ENCODE peak calls at places on chromosomes 6 and 20, in eight cellular contexts. One of them, this sample, is unnamed.
A peak's percentile ranks its signal among the peaks of the same experiment; 100 is the strongest.

GRCh38 chr20:52978851-52979250 is 6.7 kb downstream of the TSHZ2 start:
- DNase-seq in stimulated activated naive CD4-positive, alpha-beta T cell: no peak
- DNase-seq in CD8-positive, alpha-beta memory T cell: no peak
- DNase-seq in midbrain: no peak
- DNase-seq in HS-5: peak; percentile 56
- DNase-seq in Peyer's patch: no peak
- DNase-seq in pons: no peak
- DNase-seq in activated CD4-positive, alpha-beta T cell treated with anti-CD3 and anti-CD28 coated beads, Interleukin-2, amount 10 ng/mL, durations not matched to agents 7 days and 5 days: no peak
- DNase-seq in this sample: no peak

GRCh38 chr6:168247456-168248147 is 72.0 kb downstream of the DACT2 start:
- DNase-seq in stimulated activated naive CD4-positive, alpha-beta T cell: no peak
- DNase-seq in CD8-positive, alpha-beta memory T cell: no peak
- DNase-seq in midbrain: no peak
- DNase-seq in HS-5: no peak
- DNase-seq in Peyer's patch: peak; percentile 80
- DNase-seq in pons: peak; percentile 21
- DNase-seq in activated CD4-positive, alpha-beta T cell treated with anti-CD3 and anti-CD28 coated beads, Interleukin-2, amount 10 ng/mL, durations not matched to agents 7 days and 5 days: no peak
- DNase-seq in this sample: peak; percentile 68

GRCh38 chr6:161367472-161367871 is 93.6 kb upstream of the AGPAT4 start:
- DNase-seq in stimulated activated naive CD4-positive, alpha-beta T cell: no peak
- DNase-seq in CD8-positive, alpha-beta memory T cell: no peak
- DNase-seq in midbrain: no peak
- DNase-seq in HS-5: no peak
- DNase-seq in Peyer's patch: peak; percentile 65
- DNase-seq in pons: peak; percentile 50
- DNase-seq in activated CD4-positive, alpha-beta T cell treated with anti-CD3 and anti-CD28 coated beads, Interleukin-2, amount 10 ng/mL, durations not matched to agents 7 days and 5 days: no peak
- DNase-seq in this sample: no peak

GRCh38 chr20:32859961-32860360 is 1.2 kb downstream of the EFCAB8 start:
- DNase-seq in stimulated activated naive CD4-positive, alpha-beta T cell: no peak
- DNase-seq in CD8-positive, alpha-beta memory T cell: no peak
- DNase-seq in midbrain: no peak
- DNase-seq in HS-5: no peak
- DNase-seq in Peyer's patch: no peak
- DNase-seq in pons: no peak
- DNase-seq in activated CD4-positive, alpha-beta T cell treated with anti-CD3 and anti-CD28 coated beads, Interleukin-2, amount 10 ng/mL, durations not matched to agents 7 days and 5 days: no peak
- DNase-seq in this sample: no peak

GRCh38 chr20:58237318-58238182 is 9.1 kb upstream of the ANKRD60 start:
- DNase-seq in stimulated activated naive CD4-positive, alpha-beta T cell: no peak
- DNase-seq in CD8-positive, alpha-beta memory T cell: no peak
- DNase-seq in midbrain: no peak
- DNase-seq in HS-5: peak; percentile 56
- DNase-seq in Peyer's patch: no peak
- DNase-seq in pons: no peak
- DNase-seq in activated CD4-positive, alpha-beta T cell treated with anti-CD3 and anti-CD28 coated beads, Interleukin-2, amount 10 ng/mL, durations not matched to agents 7 days and 5 days: no peak
- DNase-seq in this sample: no peak

GRCh38 chr6:166341464-166341863 is 881 bp downstream of the SFT2D1 start:
- DNase-seq in stimulated activated naive CD4-positive, alpha-beta T cell: peak; percentile 28
- DNase-seq in CD8-positive, alpha-beta memory T cell: no peak
- DNase-seq in midbrain: no peak
- DNase-seq in HS-5: no peak
- DNase-seq in Peyer's patch: no peak
- DNase-seq in pons: no peak
- DNase-seq in activated CD4-positive, alpha-beta T cell treated with anti-CD3 and anti-CD28 coated beads, Interleukin-2, amount 10 ng/mL, durations not matched to agents 7 days and 5 days: peak; percentile 31
- DNase-seq in this sample: no peak

GRCh38 chr6:14665827-14666724 is 548.5 kb downstream of the CD83 start:
- DNase-seq in stimulated activated naive CD4-positive, alpha-beta T cell: no peak
- DNase-seq in CD8-positive, alpha-beta memory T cell: no peak
- DNase-seq in midbrain: no peak
- DNase-seq in HS-5: peak; percentile 97
- DNase-seq in Peyer's patch: no peak
- DNase-seq in pons: no peak
- DNase-seq in activated CD4-positive, alpha-beta T cell treated with anti-CD3 and anti-CD28 coated beads, Interleukin-2, amount 10 ng/mL, durations not matched to agents 7 days and 5 days: no peak
- DNase-seq in this sample: no peak

GRCh38 chr20:19207541-19207940 is 4.9 kb upstream of the SLC24A3 start:
- DNase-seq in stimulated activated naive CD4-positive, alpha-beta T cell: no peak
- DNase-seq in CD8-positive, alpha-beta memory T cell: no peak
- DNase-seq in midbrain: no peak
- DNase-seq in HS-5: no peak
- DNase-seq in Peyer's patch: no peak
- DNase-seq in pons: no peak
- DNase-seq in activated CD4-positive, alpha-beta T cell treated with anti-CD3 and anti-CD28 coated beads, Interleukin-2, amount 10 ng/mL, durations not matched to agents 7 days and 5 days: no peak
- DNase-seq in this sample: no peak

GRCh38 chr20:16816192-16816591 is 68.0 kb downstream of the OTOR start:
- DNase-seq in stimulated activated naive CD4-positive, alpha-beta T cell: no peak
- DNase-seq in CD8-positive, alpha-beta memory T cell: no peak
- DNase-seq in midbrain: no peak
- DNase-seq in HS-5: no peak
- DNase-seq in Peyer's patch: no peak
- DNase-seq in pons: no peak
- DNase-seq in activated CD4-positive, alpha-beta T cell treated with anti-CD3 and anti-CD28 coated beads, Interleukin-2, amount 10 ng/mL, durations not matched to agents 7 days and 5 days: no peak
- DNase-seq in this sample: no peak

GRCh38 chr20:2042400-2042799 is 48.5 kb upstream of the PDYN start:
- DNase-seq in stimulated activated naive CD4-positive, alpha-beta T cell: no peak
- DNase-seq in CD8-positive, alpha-beta memory T cell: no peak
- DNase-seq in midbrain: no peak
- DNase-seq in HS-5: peak; percentile 58
- DNase-seq in Peyer's patch: no peak
- DNase-seq in pons: no peak
- DNase-seq in activated CD4-positive, alpha-beta T cell treated with anti-CD3 and anti-CD28 coated beads, Interleukin-2, amount 10 ng/mL, durations not matched to agents 7 days and 5 days: no peak
- DNase-seq in this sample: no peak

GRCh38 chr20:18157102-18157501 is 19.4 kb downstream of the KAT14 start:
- DNase-seq in stimulated activated naive CD4-positive, alpha-beta T cell: no peak
- DNase-seq in CD8-positive, alpha-beta memory T cell: no peak
- DNase-seq in midbrain: no peak
- DNase-seq in HS-5: no peak
- DNase-seq in Peyer's patch: no peak
- DNase-seq in pons: no peak
- DNase-seq in activated CD4-positive, alpha-beta T cell treated with anti-CD3 and anti-CD28 coated beads, Interleukin-2, amount 10 ng/mL, durations not matched to agents 7 days and 5 days: no peak
- DNase-seq in this sample: no peak

GRCh38 chr6:33313709-33314514 is at the start of gene TAPBP:
- DNase-seq in stimulated activated naive CD4-positive, alpha-beta T cell: peak; percentile 76
- DNase-seq in CD8-positive, alpha-beta memory T cell: peak; percentile 78
- DNase-seq in midbrain: peak; percentile 53
- DNase-seq in HS-5: no peak
- DNase-seq in Peyer's patch: peak; percentile 80
- DNase-seq in pons: peak; percentile 62
- DNase-seq in activated CD4-positive, alpha-beta T cell treated with anti-CD3 and anti-CD28 coated beads, Interleukin-2, amount 10 ng/mL, durations not matched to agents 7 days and 5 days: peak; percentile 90
- DNase-seq in this sample: peak; percentile 60

GRCh38 chr20:50628853-50629674 is 62.3 kb downstream of the RIPOR3 start:
- DNase-seq in stimulated activated naive CD4-positive, alpha-beta T cell: no peak
- DNase-seq in CD8-positive, alpha-beta memory T cell: no peak
- DNase-seq in midbrain: no peak
- DNase-seq in HS-5: no peak
- DNase-seq in Peyer's patch: no peak
- DNase-seq in pons: no peak
- DNase-seq in activated CD4-positive, alpha-beta T cell treated with anti-CD3 and anti-CD28 coated beads, Interleukin-2, amount 10 ng/mL, durations not matched to agents 7 days and 5 days: no peak
- DNase-seq in this sample: no peak

GRCh38 chr20:59718071-59718470 is 113.7 kb downstream of the PHACTR3 start:
- DNase-seq in stimulated activated naive CD4-positive, alpha-beta T cell: no peak
- DNase-seq in CD8-positive, alpha-beta memory T cell: no peak
- DNase-seq in midbrain: no peak
- DNase-seq in HS-5: no peak
- DNase-seq in Peyer's patch: no peak
- DNase-seq in pons: no peak
- DNase-seq in activated CD4-positive, alpha-beta T cell treated with anti-CD3 and anti-CD28 coated beads, Interleukin-2, amount 10 ng/mL, durations not matched to agents 7 days and 5 days: no peak
- DNase-seq in this sample: no peak

GRCh38 chr6:47301441-47301840 is 8.3 kb downstream of the TNFRSF21 start:
- DNase-seq in stimulated activated naive CD4-positive, alpha-beta T cell: no peak
- DNase-seq in CD8-positive, alpha-beta memory T cell: no peak
- DNase-seq in midbrain: no peak
- DNase-seq in HS-5: no peak
- DNase-seq in Peyer's patch: no peak
- DNase-seq in pons: no peak
- DNase-seq in activated CD4-positive, alpha-beta T cell treated with anti-CD3 and anti-CD28 coated beads, Interleukin-2, amount 10 ng/mL, durations not matched to agents 7 days and 5 days: no peak
- DNase-seq in this sample: no peak

GRCh38 chr20:4457566-4458543 is 263.9 kb upstream of the PRND start:
- DNase-seq in stimulated activated naive CD4-positive, alpha-beta T cell: no peak
- DNase-seq in CD8-positive, alpha-beta memory T cell: no peak
- DNase-seq in midbrain: no peak
- DNase-seq in HS-5: no peak
- DNase-seq in Peyer's patch: no peak
- DNase-seq in pons: no peak
- DNase-seq in activated CD4-positive, alpha-beta T cell treated with anti-CD3 and anti-CD28 coated beads, Interleukin-2, amount 10 ng/mL, durations not matched to agents 7 days and 5 days: no peak
- DNase-seq in this sample: no peak

GRCh38 chr6:41122373-41122772 is 31.8 kb downstream of the TREML1 start:
- DNase-seq in stimulated activated naive CD4-positive, alpha-beta T cell: no peak
- DNase-seq in CD8-positive, alpha-beta memory T cell: no peak
- DNase-seq in midbrain: no peak
- DNase-seq in HS-5: no peak
- DNase-seq in Peyer's patch: no peak
- DNase-seq in pons: no peak
- DNase-seq in activated CD4-positive, alpha-beta T cell treated with anti-CD3 and anti-CD28 coated beads, Interleukin-2, amount 10 ng/mL, durations not matched to agents 7 days and 5 days: no peak
- DNase-seq in this sample: no peak

GRCh38 chr6:17011985-17012384 is 89.9 kb upstream of the STMND1 start:
- DNase-seq in stimulated activated naive CD4-positive, alpha-beta T cell: no peak
- DNase-seq in CD8-positive, alpha-beta memory T cell: no peak
- DNase-seq in midbrain: no peak
- DNase-seq in HS-5: no peak
- DNase-seq in Peyer's patch: no peak
- DNase-seq in pons: no peak
- DNase-seq in activated CD4-positive, alpha-beta T cell treated with anti-CD3 and anti-CD28 coated beads, Interleukin-2, amount 10 ng/mL, durations not matched to agents 7 days and 5 days: no peak
- DNase-seq in this sample: no peak

GRCh38 chr20:1632228-1632577 is 12.4 kb upstream of the SIRPB1 start:
- DNase-seq in stimulated activated naive CD4-positive, alpha-beta T cell: no peak
- DNase-seq in CD8-positive, alpha-beta memory T cell: no peak
- DNase-seq in midbrain: no peak
- DNase-seq in HS-5: no peak
- DNase-seq in Peyer's patch: no peak
- DNase-seq in pons: no peak
- DNase-seq in activated CD4-positive, alpha-beta T cell treated with anti-CD3 and anti-CD28 coated beads, Interleukin-2, amount 10 ng/mL, durations not matched to agents 7 days and 5 days: peak; percentile 12
- DNase-seq in this sample: no peak

GRCh38 chr6:20575691-20576451 is 41.6 kb downstream of the CDKAL1 start:
- DNase-seq in stimulated activated naive CD4-positive, alpha-beta T cell: no peak
- DNase-seq in CD8-positive, alpha-beta memory T cell: no peak
- DNase-seq in midbrain: no peak
- DNase-seq in HS-5: no peak
- DNase-seq in Peyer's patch: no peak
- DNase-seq in pons: no peak
- DNase-seq in activated CD4-positive, alpha-beta T cell treated with anti-CD3 and anti-CD28 coated beads, Interleukin-2, amount 10 ng/mL, durations not matched to agents 7 days and 5 days: no peak
- DNase-seq in this sample: no peak

GRCh38 chr20:889110-889509 is 27.0 kb downstream of the ANGPT4 start:
- DNase-seq in stimulated activated naive CD4-positive, alpha-beta T cell: no peak
- DNase-seq in CD8-positive, alpha-beta memory T cell: no peak
- DNase-seq in midbrain: no peak
- DNase-seq in HS-5: no peak
- DNase-seq in Peyer's patch: no peak
- DNase-seq in pons: no peak
- DNase-seq in activated CD4-positive, alpha-beta T cell treated with anti-CD3 and anti-CD28 coated beads, Interleukin-2, amount 10 ng/mL, durations not matched to agents 7 days and 5 days: no peak
- DNase-seq in this sample: no peak

GRCh38 chr6:44697333-44697732 is 309.8 kb downstream of the CDC5L start:
- DNase-seq in stimulated activated naive CD4-positive, alpha-beta T cell: no peak
- DNase-seq in CD8-positive, alpha-beta memory T cell: no peak
- DNase-seq in midbrain: no peak
- DNase-seq in HS-5: no peak
- DNase-seq in Peyer's patch: no peak
- DNase-seq in pons: no peak
- DNase-seq in activated CD4-positive, alpha-beta T cell treated with anti-CD3 and anti-CD28 coated beads, Interleukin-2, amount 10 ng/mL, durations not matched to agents 7 days and 5 days: no peak
- DNase-seq in this sample: no peak

GRCh38 chr6:31752739-31753319 is 9.6 kb upstream of the SAPCD1 start:
- DNase-seq in stimulated activated naive CD4-positive, alpha-beta T cell: no peak
- DNase-seq in CD8-positive, alpha-beta memory T cell: no peak
- DNase-seq in midbrain: no peak
- DNase-seq in HS-5: no peak
- DNase-seq in Peyer's patch: no peak
- DNase-seq in pons: no peak
- DNase-seq in activated CD4-positive, alpha-beta T cell treated with anti-CD3 and anti-CD28 coated beads, Interleukin-2, amount 10 ng/mL, durations not matched to agents 7 days and 5 days: no peak
- DNase-seq in this sample: no peak

GRCh38 chr6:11609324-11610071 is 71.9 kb downstream of the TMEM170B start:
- DNase-seq in stimulated activated naive CD4-positive, alpha-beta T cell: no peak
- DNase-seq in CD8-positive, alpha-beta memory T cell: no peak
- DNase-seq in midbrain: peak; percentile 34
- DNase-seq in HS-5: peak; percentile 55
- DNase-seq in Peyer's patch: no peak
- DNase-seq in pons: peak; percentile 35
- DNase-seq in activated CD4-positive, alpha-beta T cell treated with anti-CD3 and anti-CD28 coated beads, Interleukin-2, amount 10 ng/mL, durations not matched to agents 7 days and 5 days: no peak
- DNase-seq in this sample: no peak

GRCh38 chr20:35976012-35976411 is 7.6 kb downstream of the CNBD2 start:
- DNase-seq in stimulated activated naive CD4-positive, alpha-beta T cell: no peak
- DNase-seq in CD8-positive, alpha-beta memory T cell: no peak
- DNase-seq in midbrain: no peak
- DNase-seq in HS-5: no peak
- DNase-seq in Peyer's patch: no peak
- DNase-seq in pons: no peak
- DNase-seq in activated CD4-positive, alpha-beta T cell treated with anti-CD3 and anti-CD28 coated beads, Interleukin-2, amount 10 ng/mL, durations not matched to agents 7 days and 5 days: no peak
- DNase-seq in this sample: no peak

GRCh38 chr6:109442393-109442924 is 1.9 kb downstream of the SMPD2 start:
- DNase-seq in stimulated activated naive CD4-positive, alpha-beta T cell: no peak
- DNase-seq in CD8-positive, alpha-beta memory T cell: no peak
- DNase-seq in midbrain: no peak
- DNase-seq in HS-5: no peak
- DNase-seq in Peyer's patch: no peak
- DNase-seq in pons: no peak
- DNase-seq in activated CD4-positive, alpha-beta T cell treated with anti-CD3 and anti-CD28 coated beads, Interleukin-2, amount 10 ng/mL, durations not matched to agents 7 days and 5 days: no peak
- DNase-seq in this sample: peak; percentile 17

GRCh38 chr6:74347161-74347560 is 651.2 kb downstream of the CD109 start:
- DNase-seq in stimulated activated naive CD4-positive, alpha-beta T cell: no peak
- DNase-seq in CD8-positive, alpha-beta memory T cell: no peak
- DNase-seq in midbrain: no peak
- DNase-seq in HS-5: no peak
- DNase-seq in Peyer's patch: no peak
- DNase-seq in pons: no peak
- DNase-seq in activated CD4-positive, alpha-beta T cell treated with anti-CD3 and anti-CD28 coated beads, Interleukin-2, amount 10 ng/mL, durations not matched to agents 7 days and 5 days: no peak
- DNase-seq in this sample: no peak

GRCh38 chr6:125748534-125749111 is 809 bp upstream of the HEY2 start:
- DNase-seq in stimulated activated naive CD4-positive, alpha-beta T cell: peak; percentile 34
- DNase-seq in CD8-positive, alpha-beta memory T cell: no peak
- DNase-seq in midbrain: peak; percentile 72
- DNase-seq in HS-5: no peak
- DNase-seq in Peyer's patch: no peak
- DNase-seq in pons: no peak
- DNase-seq in activated CD4-positive, alpha-beta T cell treated with anti-CD3 and anti-CD28 coated beads, Interleukin-2, amount 10 ng/mL, durations not matched to agents 7 days and 5 days: peak; percentile 15
- DNase-seq in this sample: no peak

GRCh38 chr6:52868240-52868639 is 27.6 kb upstream of the GSTA5 start:
- DNase-seq in stimulated activated naive CD4-positive, alpha-beta T cell: no peak
- DNase-seq in CD8-positive, alpha-beta memory T cell: no peak
- DNase-seq in midbrain: no peak
- DNase-seq in HS-5: no peak
- DNase-seq in Peyer's patch: no peak
- DNase-seq in pons: no peak
- DNase-seq in activated CD4-positive, alpha-beta T cell treated with anti-CD3 and anti-CD28 coated beads, Interleukin-2, amount 10 ng/mL, durations not matched to agents 7 days and 5 days: no peak
- DNase-seq in this sample: no peak

GRCh38 chr20:21513181-21513663 is 642 bp downstream of the NKX2-2 start:
- DNase-seq in stimulated activated naive CD4-positive, alpha-beta T cell: no peak
- DNase-seq in CD8-positive, alpha-beta memory T cell: no peak
- DNase-seq in midbrain: peak; percentile 57
- DNase-seq in HS-5: no peak
- DNase-seq in Peyer's patch: peak; percentile 50
- DNase-seq in pons: no peak
- DNase-seq in activated CD4-positive, alpha-beta T cell treated with anti-CD3 and anti-CD28 coated beads, Interleukin-2, amount 10 ng/mL, durations not matched to agents 7 days and 5 days: no peak
- DNase-seq in this sample: no peak

GRCh38 chr20:50743087-50743486 is 11.7 kb downstream of the PARD6B start:
- DNase-seq in stimulated activated naive CD4-positive, alpha-beta T cell: no peak
- DNase-seq in CD8-positive, alpha-beta memory T cell: no peak
- DNase-seq in midbrain: no peak
- DNase-seq in HS-5: no peak
- DNase-seq in Peyer's patch: no peak
- DNase-seq in pons: no peak
- DNase-seq in activated CD4-positive, alpha-beta T cell treated with anti-CD3 and anti-CD28 coated beads, Interleukin-2, amount 10 ng/mL, durations not matched to agents 7 days and 5 days: no peak
- DNase-seq in this sample: no peak

GRCh38 chr6:113411006-113411405 is 446.1 kb upstream of the MARCKS start:
- DNase-seq in stimulated activated naive CD4-positive, alpha-beta T cell: no peak
- DNase-seq in CD8-positive, alpha-beta memory T cell: no peak
- DNase-seq in midbrain: no peak
- DNase-seq in HS-5: no peak
- DNase-seq in Peyer's patch: no peak
- DNase-seq in pons: no peak
- DNase-seq in activated CD4-positive, alpha-beta T cell treated with anti-CD3 and anti-CD28 coated beads, Interleukin-2, amount 10 ng/mL, durations not matched to agents 7 days and 5 days: no peak
- DNase-seq in this sample: no peak

This sample was measured in stomach.